ENCODE peak calls at places on chromosomes 5 and 9, in four cellular contexts. M is tibial nerve, S is HCT116, Y is tibial artery. Q is an unnamed sample.

GRCh38 chr9:105141448-105142101 is 102.9 kb upstream of the SLC44A1 start:
- DNase-seq in M (no peak), Y (no peak), S (no peak), Q (peak)

GRCh38 chr9:133888048-133888778 is 103.9 kb downstream of the VAV2 start:
- DNase-seq in M (no peak), S (no peak), Y (no peak), Q (no peak)

GRCh38 chr9:92639124-92639523 is 30.8 kb downstream of the IPPK start:
- DNase-seq in M (no peak), Y (no peak), S (no peak), Q (no peak)

GRCh38 chr9:659286-659685 is 182.2 kb upstream of the DMRT1 start:
- DNase-seq in S (no peak), Y (no peak), M (no peak), Q (no peak)

GRCh38 chr9:16824545-16825041 is 45.9 kb downstream of the BNC2 start:
- DNase-seq in Y (no peak), S (no peak), M (no peak), Q (no peak)

GRCh38 chr9:88742483-88742882 is 207.5 kb downstream of the NXNL2 start:
- DNase-seq in M (peak), S (no peak), Y (peak), Q (no peak)

GRCh38 chr9:88657893-88658292 is 122.9 kb downstream of the NXNL2 start:
- DNase-seq in Y (no peak), M (no peak), S (no peak), Q (no peak)

GRCh38 chr5:142386151-142387021 is 61.6 kb upstream of the SPRY4 start:
- DNase-seq in M (no peak), S (no peak), Y (no peak), Q (no peak)

GRCh38 chr9:25677301-25678146 is 720 bp downstream of the TUSC1 start:
- DNase-seq in S (no peak), Y (peak), M (peak), Q (peak)

GRCh38 chr5:6732634-6733410 is 19.6 kb downstream of the TENT4A start:
- DNase-seq in M (no peak), Y (no peak), S (no peak), Q (no peak)

GRCh38 chr5:139930406-139930805 is 112.7 kb downstream of the NRG2 start:
- DNase-seq in S (no peak), M (no peak), Y (no peak), Q (no peak)

GRCh38 chr9:109401990-109402318 is 81.1 kb upstream of the EPB41L4B start:
- DNase-seq in Y (no peak), M (no peak), S (no peak), Q (no peak)

GRCh38 chr9:89808076-89808701 is 203.4 kb downstream of the GADD45G start:
- DNase-seq in M (no peak), Y (no peak), S (no peak), Q (no peak)

GRCh38 chr5:131637694-131638093 is 2.7 kb upstream of the RAPGEF6 start:
- DNase-seq in Y (no peak), M (no peak), S (no peak), Q (no peak)

GRCh38 chr5:158388018-158388417 is 529.1 kb upstream of the CLINT1 start:
- DNase-seq in M (no peak), Y (no peak), S (no peak), Q (no peak)

GRCh38 chr5:66891184-66891925 is 295.2 kb downstream of the MAST4 start:
- DNase-seq in Y (no peak), M (no peak), S (no peak), Q (no peak)

GRCh38 chr9:113953541-113953940 is 77.4 kb downstream of the ZNF618 start:
- DNase-seq in M (no peak), Y (no peak), S (no peak), Q (no peak)

GRCh38 chr5:135881244-135881643 is 14.4 kb downstream of the IL9 start:
- DNase-seq in S (no peak), Y (no peak), M (no peak), Q (no peak)

GRCh38 chr5:143913008-143913752 is 101.2 kb downstream of the HMHB1 start:
- DNase-seq in M (no peak), Y (no peak), S (no peak), Q (no peak)

GRCh38 chr9:5559659-5560058 is 49.3 kb downstream of the PDCD1LG2 start:
- DNase-seq in Y (no peak), S (no peak), M (no peak), Q (no peak)

GRCh38 chr5:112978836-112979235 is 2.2 kb downstream of the DCP2 start:
- DNase-seq in M (no peak), Y (no peak), S (no peak), Q (no peak)

GRCh38 chr5:14497276-14497675 is 84.3 kb upstream of the OTULINL start:
- DNase-seq in Y (no peak), S (no peak), M (no peak), Q (no peak)

GRCh38 chr5:177392765-177393164 is 7.7 kb downstream of the PFN3 start:
- DNase-seq in M (no peak), Y (no peak), S (no peak), Q (no peak)

GRCh38 chr5:86684222-86684621 is 66.5 kb downstream of the COX7C start:
- DNase-seq in Y (no peak), S (no peak), M (no peak), Q (no peak)

GRCh38 chr9:133492061-133493021 is 13.4 kb upstream of the SLC2A6 start:
- DNase-seq in Y (no peak), M (no peak), S (no peak), Q (no peak)

GRCh38 chr5:13356226-13356625 is 588.3 kb downstream of the DNAH5 start:
- DNase-seq in Y (no peak), M (no peak), S (no peak), Q (no peak)

GRCh38 chr5:83472508-83473343 is 1.2 kb downstream of the VCAN start:
- DNase-seq in M (peak), Y (peak), S (no peak), Q (peak)

DNA sequence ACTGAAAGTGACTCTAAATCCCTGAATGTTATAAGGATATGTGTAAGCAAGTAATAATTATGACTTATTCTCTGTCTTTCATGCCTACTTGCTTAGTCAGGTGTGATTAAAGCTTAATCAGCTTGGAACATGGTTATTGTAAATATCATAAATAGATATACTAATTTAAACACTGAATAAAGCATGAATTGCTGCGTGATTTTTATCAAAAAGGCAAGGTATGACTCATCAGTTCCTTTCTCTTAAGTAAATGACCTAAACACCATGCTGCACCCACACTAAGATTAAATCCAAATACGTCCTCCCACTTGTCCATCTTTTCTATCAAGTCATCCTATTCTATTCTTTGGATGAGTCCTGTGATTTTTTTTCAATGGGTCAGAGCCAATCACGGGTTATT is 124.6 kb upstream of the MTAP start:
- DNase-seq in Y (no peak), M (no peak), S (peak), Q (no peak)
- TF ChIP-seq CTCF in Y (no peak), M (no peak), S (no peak), Q (no peak)

GRCh38 chr9:129517006-129517405 is 103.9 kb downstream of the C9orf50 start:
- DNase-seq in M (no peak), Y (no peak), S (no peak), Q (no peak)

GRCh38 chr9:129514497-129514867 is 106.4 kb downstream of the C9orf50 start:
- DNase-seq in Y (no peak), M (no peak), S (no peak), Q (no peak)

GRCh38 chr9:129513856-129514496 is 106.9 kb downstream of the C9orf50 start:
- DNase-seq in S (no peak), M (no peak), Y (no peak), Q (no peak)

GRCh38 chr9:129513282-129513681 is 107.6 kb downstream of the C9orf50 start:
- DNase-seq in S (no peak), Y (no peak), M (no peak), Q (no peak)

DNA sequence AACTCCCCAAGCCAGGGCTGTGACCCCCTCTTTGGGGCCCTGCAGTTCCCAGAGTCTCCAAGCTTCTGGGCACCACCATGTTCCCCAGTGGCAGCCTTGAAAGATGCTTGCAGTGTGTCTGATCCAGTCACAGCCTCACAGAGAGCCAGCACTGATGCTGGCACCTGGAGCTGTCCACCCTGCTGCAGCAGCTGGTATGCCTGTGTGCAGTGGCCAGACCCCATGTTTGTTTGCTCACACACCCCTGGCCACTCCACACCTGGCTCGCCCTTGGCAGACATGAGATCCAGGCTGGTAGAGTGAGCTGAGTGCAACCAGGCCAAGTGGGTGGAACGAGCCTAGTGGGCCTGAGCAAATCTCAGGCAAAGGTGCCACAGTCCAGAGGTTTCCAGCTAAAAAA is 106.0 kb downstream of the C9orf50 start:
- DNase-seq in S (no peak), Y (no peak), M (no peak), Q (no peak)
- TF ChIP-seq CTCF in S (no peak), Y (no peak), M (no peak), Q (no peak)

GRCh38 chr5:133480866-133481265 is 131.5 kb downstream of the FSTL4 start:
- DNase-seq in M (no peak), Y (no peak), S (no peak), Q (no peak)

GRCh38 chr5:133485468-133485867 is 126.9 kb downstream of the FSTL4 start:
- DNase-seq in Y (no peak), M (no peak), S (no peak), Q (no peak)

GRCh38 chr5:133482033-133482432 is 130.3 kb downstream of the FSTL4 start:
- DNase-seq in M (no peak), Y (no peak), S (no peak), Q (no peak)

GRCh38 chr5:133480366-133480765 is 132.0 kb downstream of the FSTL4 start:
- DNase-seq in S (no peak), Y (no peak), M (no peak), Q (no peak)

GRCh38 chr5:133483406-133484090 is 128.8 kb downstream of the FSTL4 start:
- DNase-seq in Y (no peak), S (no peak), M (no peak), Q (no peak)
- TF ChIP-seq CTCF in Y (no peak), S (no peak), M (no peak), Q (no peak)

GRCh38 chr5:172797800-172798199 is 26.8 kb upstream of the DUSP1 start:
- DNase-seq in Y (no peak), S (no peak), M (no peak), Q (no peak)

GRCh38 chr5:172796306-172796705 is 25.3 kb upstream of the DUSP1 start:
- DNase-seq in Y (no peak), S (no peak), M (no peak), Q (no peak)

GRCh38 chr5:172792693-172793570 is 21.9 kb upstream of the DUSP1 start:
- DNase-seq in Y (no peak), S (no peak), M (no peak), Q (no peak)

GRCh38 chr5:172793577-172794488 is 22.8 kb upstream of the DUSP1 start:
- DNase-seq in M (no peak), S (no peak), Y (no peak), Q (peak)

DNA sequence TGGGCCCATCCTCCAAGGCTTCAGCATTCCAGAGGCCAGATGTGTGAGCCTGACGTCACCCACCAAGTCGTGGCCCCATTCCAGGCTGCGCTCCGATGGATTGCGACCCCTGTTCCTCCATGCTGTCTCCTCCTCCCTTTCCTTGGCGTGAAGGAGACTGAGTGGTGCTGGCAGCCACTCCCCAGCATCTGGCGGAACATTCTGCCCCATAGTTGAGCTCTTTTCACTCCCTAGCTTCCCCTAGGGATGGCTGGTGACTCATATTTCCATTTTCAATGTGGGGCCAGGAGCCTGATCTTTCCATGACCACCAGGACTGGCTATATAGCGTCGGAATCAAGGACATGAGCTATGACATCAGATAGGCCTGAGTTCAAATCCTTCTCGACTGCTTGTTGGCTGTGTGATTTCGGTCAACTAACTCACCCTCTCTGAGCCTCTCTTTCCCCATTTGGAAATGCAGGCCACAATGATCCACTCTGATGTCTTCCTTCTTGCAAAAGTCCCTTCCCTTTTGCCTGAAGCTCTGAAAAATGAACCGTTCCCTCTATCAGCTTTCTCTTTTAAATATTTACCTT is 24.5 kb upstream of the DUSP1 start:
- DNase-seq in M (peak), S (no peak), Y (peak), Q (no peak)
- TF ChIP-seq CTCF in M (no peak), S (no peak), Y (peak), Q (no peak)

GRCh38 chr5:93677344-93678021 is 63.9 kb downstream of the POU5F2 start:
- DNase-seq in M (peak), S (peak), Y (no peak), Q (no peak)

GRCh38 chr5:93676707-93677106 is 64.7 kb downstream of the POU5F2 start:
- DNase-seq in S (no peak), M (no peak), Y (no peak), Q (no peak)

GRCh38 chr5:93675458-93676450 is 65.6 kb downstream of the POU5F2 start:
- DNase-seq in Y (no peak), M (no peak), S (no peak), Q (no peak)

DNA sequence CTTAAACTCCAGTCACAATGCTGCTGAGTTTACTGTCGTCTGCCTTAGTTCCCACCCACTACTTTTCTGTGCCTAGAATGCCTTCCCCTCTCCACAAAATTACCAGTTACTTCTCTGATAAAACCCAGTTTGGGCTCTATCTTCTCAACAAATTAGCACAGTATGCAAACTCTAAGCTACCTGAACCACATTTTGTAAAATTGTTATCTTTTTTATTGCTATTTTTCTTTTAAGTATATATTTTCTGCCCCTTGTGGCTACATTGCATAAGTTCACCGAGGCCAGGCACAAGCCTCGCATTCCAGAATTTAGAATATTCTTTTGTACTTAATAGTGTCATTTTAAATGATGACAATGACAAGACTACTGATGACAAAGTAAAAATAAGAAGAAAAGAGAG is 60.0 kb downstream of the POU5F2 start:
- DNase-seq in M (no peak), S (no peak), Y (no peak), Q (no peak)
- TF ChIP-seq CTCF in M (peak), S (peak), Y (no peak), Q (no peak)